ENCODE peak calls at places on chromosomes 2 and 18, in nine cellular contexts. B, Q, F, H, T, R, K, J and W are unnamed samples. For H3K27me3, the result is how much of the 10 kb centered on the place peaks cover.

GRCh38 chr18:69031571-69032451 is 233.9 kb downstream of the CCDC102B start:
- DNase-seq in K (no peak), F (no peak), T (no peak), R (no peak), J (no peak), Q (no peak), H (no peak), B (no peak), W (no peak)

GRCh38 chr2:187698374-187699110 is 144.3 kb upstream of the TFPI start:
- DNase-seq in Q (no peak), H (no peak), R (no peak), J (no peak), B (no peak), K (no peak), F (no peak), T (peak), W (no peak)

GRCh38 chr2:4745596-4745995 is 946.6 kb upstream of the SOX11 start:
- DNase-seq in H (no peak), K (no peak), J (no peak), Q (no peak), B (no peak), R (no peak), T (no peak), F (peak), W (no peak)

GRCh38 chr18:7629416-7629815 is 62.3 kb downstream of the PTPRM start:
- DNase-seq in Q (no peak), T (no peak), R (no peak), B (no peak), J (no peak), K (no peak), F (no peak), H (no peak), W (no peak)

GRCh38 chr2:12606472-12607000 is 110.2 kb upstream of the TRIB2 start:
- DNase-seq in Q (no peak), T (peak), H (no peak), F (no peak), J (peak), B (no peak), K (no peak), R (no peak), W (no peak)

GRCh38 chr2:74919827-74920226 is 38.6 kb upstream of the POLE4 start:
- DNase-seq in R (no peak), H (peak), F (peak), T (peak), B (peak), K (peak), J (peak), Q (peak), W (peak)

GRCh38 chr18:48897531-48897930 is 53.2 kb downstream of the SMAD7 start:
- DNase-seq in B (no peak), F (no peak), T (peak), J (peak), R (no peak), H (no peak), Q (peak), K (no peak), W (no peak)

GRCh38 chr2:105800036-105800755 is 55.5 kb downstream of the NCK2 start:
- DNase-seq in R (no peak), F (no peak), K (no peak), Q (no peak), J (peak), T (peak), B (no peak), H (no peak), W (no peak)

GRCh38 chr2:218999881-219000568 is 6.8 kb upstream of the CRYBA2 start:
- DNase-seq in B (no peak), J (no peak), T (no peak), Q (peak), K (no peak), R (no peak), H (no peak), F (peak), W (no peak)

GRCh38 chr2:15939556-15939853 is 845 bp upstream of the MYCN start:
- DNase-seq in B (peak), R (no peak), H (peak), K (no peak), Q (peak), F (peak), J (no peak), T (no peak), W (peak)

GRCh38 chr2:167833294-167833693 is 414.1 kb downstream of the STK39 start:
- DNase-seq in J (no peak), T (no peak), R (no peak), K (no peak), Q (no peak), F (no peak), H (no peak), B (no peak), W (no peak)

GRCh38 chr2:200338692-200339091 is 32.2 kb downstream of the SPATS2L start:
- DNase-seq in K (peak), R (no peak), B (no peak), J (no peak), T (no peak), Q (no peak), F (no peak), H (no peak), W (no peak)

GRCh38 chr2:205883965-205884364 is 201.7 kb downstream of the NRP2 start:
- DNase-seq in Q (no peak), J (no peak), B (no peak), K (no peak), F (no peak), T (no peak), R (no peak), H (no peak), W (no peak)

GRCh38 chr2:225086915-225087314 is 44.6 kb upstream of the DOCK10 start:
- DNase-seq in K (no peak), J (no peak), H (no peak), F (no peak), Q (peak), R (no peak), T (no peak), B (no peak), W (no peak)

DNA sequence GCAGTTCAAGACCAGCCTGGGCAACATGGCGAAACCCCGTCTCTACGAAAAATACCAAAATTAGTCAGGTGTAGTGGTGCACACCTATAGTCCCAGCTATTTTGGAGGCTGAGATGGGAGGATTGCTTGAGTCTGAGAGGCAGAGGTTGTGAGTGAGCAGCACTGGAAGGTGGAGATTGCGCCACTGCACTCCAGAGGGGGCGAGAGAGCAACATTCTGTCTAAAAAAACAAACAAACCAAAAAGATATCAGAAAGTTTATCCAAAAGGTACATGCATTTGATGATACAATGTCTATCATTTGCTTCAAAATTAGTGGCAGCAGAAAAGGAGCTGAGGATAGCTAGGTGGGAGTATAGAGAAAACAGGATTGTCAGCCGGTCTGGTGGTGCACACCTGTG is 39.8 kb upstream of the CABLES1 start:
- DNase-seq in R (no peak), K (no peak), B (no peak), F (no peak), T (no peak), J (no peak), Q (no peak), H (no peak), W (no peak)
- TF ChIP-seq CTCF in R (peak), K (peak), B (peak), F (no peak), T (peak), J (no peak), Q (peak), H (no peak), W (no peak)

GRCh38 chr2:69033427-69034095 is 20.6 kb downstream of the ANTXR1 start:
- DNase-seq in F (no peak), K (no peak), H (no peak), T (no peak), R (no peak), Q (no peak), J (no peak), B (no peak), W (no peak)

GRCh38 chr2:69034122-69034521 is 21.1 kb downstream of the ANTXR1 start:
- DNase-seq in Q (no peak), J (no peak), R (no peak), B (no peak), T (no peak), F (no peak), K (no peak), H (no peak), W (no peak)

GRCh38 chr2:69030791-69031190 is 17.8 kb downstream of the ANTXR1 start:
- DNase-seq in J (no peak), B (no peak), K (no peak), F (no peak), H (no peak), T (no peak), Q (no peak), R (no peak), W (no peak)

GRCh38 chr2:69031466-69031865 is 18.5 kb downstream of the ANTXR1 start:
- DNase-seq in K (no peak), J (no peak), R (no peak), H (no peak), F (no peak), T (no peak), Q (no peak), B (no peak), W (no peak)

DNA sequence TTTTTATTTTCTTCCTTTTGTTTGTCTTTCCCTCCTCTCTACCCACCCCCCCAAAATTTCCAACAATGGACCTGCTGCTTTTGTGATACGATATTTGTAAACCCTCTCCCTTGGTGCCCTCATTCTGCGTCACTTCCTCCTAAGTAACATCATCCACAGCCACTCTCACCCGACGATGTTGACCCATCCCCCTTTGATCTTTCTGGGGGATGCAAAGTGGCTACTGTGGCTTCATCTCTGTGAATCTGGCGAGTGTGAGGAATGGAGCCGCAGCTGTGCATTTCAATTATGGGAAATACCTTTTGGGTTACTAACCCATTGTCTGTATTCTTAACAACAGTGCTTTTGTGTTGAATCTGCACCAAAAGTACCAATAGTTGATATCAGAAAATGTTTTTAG is 19.4 kb downstream of the ANTXR1 start:
- DNase-seq in Q (no peak), R (no peak), F (no peak), J (peak), T (peak), K (no peak), H (no peak), B (no peak), W (no peak)
- H3K27ac ChIP-seq in Q (no peak), R (no peak), F (no peak), J (no peak), T (no peak), K (no peak), H (no peak), B (no peak), W (no peak)

DNA sequence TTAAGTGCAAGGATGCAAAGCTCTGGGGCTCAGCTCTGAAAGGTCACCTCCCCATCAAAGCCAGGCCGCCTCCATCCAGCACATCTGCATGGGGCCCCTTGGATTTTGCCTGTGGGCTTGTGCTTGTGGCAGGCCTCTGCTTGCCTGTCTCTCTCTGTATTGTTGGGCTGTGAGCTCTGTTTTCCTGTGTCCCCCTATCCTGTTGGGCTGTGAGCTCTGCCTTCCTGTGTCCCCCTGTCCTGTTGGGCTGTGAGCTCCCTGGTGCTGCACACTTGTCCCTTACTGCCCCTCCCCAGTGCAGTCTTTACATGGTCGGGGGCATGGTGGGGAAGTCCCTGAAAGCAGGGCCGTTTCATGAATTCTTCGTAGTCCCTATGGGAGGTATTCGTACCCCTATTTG is 49.2 kb upstream of the PDIA6 start:
- DNase-seq in B (no peak), H (no peak), K (no peak), R (no peak), Q (no peak), J (no peak), T (no peak), F (no peak), W (no peak)
- H3K27me3 ChIP-seq in B (under half), H (under half), K (under half), R (under half), Q (half or more), J (under half), T (under half), F (under half), W (under half)

DNA sequence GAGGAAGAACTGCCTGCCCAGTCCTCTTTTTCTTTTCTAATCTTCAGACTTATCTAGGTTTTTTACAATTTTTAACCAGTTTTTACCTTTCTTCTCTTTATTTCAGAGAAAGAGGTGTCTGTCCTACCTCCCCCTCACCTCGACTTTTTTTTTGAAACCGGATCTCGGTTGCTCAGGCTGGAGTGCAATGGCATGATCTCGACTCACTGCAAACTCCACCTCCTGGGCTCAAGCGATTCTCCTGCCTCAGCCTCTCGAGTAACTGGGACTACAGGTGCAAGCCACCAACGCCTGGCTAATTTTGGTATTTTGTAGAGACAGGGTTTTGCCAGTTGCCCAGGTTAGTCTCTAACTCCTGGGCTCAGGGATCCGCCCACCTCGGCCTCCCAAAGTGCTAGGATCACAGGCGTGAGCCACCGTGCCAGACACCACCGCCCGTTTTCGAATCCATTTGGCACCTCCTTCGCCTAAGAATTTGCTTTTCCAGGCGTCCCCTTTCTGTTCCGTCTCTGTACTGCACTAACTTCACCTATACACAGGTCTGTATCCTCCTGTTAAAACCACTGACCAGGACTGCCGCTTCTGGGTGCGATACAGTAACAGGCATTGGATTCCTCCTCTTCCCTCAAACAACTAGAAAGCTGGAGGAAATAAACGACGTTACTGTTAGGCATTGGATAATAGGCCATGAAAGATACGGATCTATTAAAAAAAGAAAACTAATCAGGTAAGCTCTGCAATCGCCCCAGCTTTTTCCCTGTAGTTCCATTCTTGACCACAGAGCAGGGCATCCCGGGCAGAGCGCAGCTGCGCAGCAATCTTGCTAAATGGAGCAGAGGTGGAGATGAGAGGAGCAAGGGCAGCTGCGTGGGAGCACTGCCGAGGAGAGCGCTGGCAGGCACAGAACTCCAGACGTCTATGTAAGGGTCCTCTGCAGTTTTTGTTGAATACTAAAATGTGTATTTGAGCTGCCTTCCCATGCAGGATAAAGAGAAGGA is 69.9 kb downstream of the ZC3H6 start:
- DNase-seq in J (no peak), T (no peak), H (no peak), B (no peak), F (no peak), Q (peak), K (no peak), R (no peak), W (no peak)
- TF ChIP-seq CTCF in J (no peak), T (no peak), H (no peak), B (peak), F (no peak), Q (peak), K (no peak), R (peak), W (no peak)

DNA sequence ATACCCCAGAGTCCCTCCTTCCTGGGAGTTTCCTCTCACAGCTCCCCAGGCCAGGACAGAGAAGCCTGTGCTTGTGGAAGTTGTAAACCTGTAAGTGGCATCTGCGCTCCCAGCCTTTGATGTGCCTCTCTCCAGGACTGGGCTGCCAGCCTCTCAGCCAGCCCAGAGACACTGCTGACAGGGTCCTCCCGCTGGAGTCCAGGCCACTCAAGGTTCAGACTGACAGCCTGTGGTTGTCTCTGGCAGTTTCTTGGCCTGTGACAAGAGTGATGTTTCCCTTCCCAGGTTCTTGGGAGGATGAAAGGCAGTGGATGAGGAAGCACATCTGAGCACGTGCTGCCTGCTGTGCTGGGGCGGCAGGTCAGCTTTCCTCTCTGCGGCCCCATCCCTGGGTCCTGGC is 3.0 kb downstream of the SLC35F6 start:
- DNase-seq in Q (peak), F (no peak), H (no peak), T (no peak), J (no peak), B (no peak), K (no peak), R (no peak), W (no peak)
- H3K27ac ChIP-seq in Q (no peak), F (no peak), H (peak), T (no peak), J (no peak), B (peak), K (no peak), R (no peak), W (no peak)

DNA sequence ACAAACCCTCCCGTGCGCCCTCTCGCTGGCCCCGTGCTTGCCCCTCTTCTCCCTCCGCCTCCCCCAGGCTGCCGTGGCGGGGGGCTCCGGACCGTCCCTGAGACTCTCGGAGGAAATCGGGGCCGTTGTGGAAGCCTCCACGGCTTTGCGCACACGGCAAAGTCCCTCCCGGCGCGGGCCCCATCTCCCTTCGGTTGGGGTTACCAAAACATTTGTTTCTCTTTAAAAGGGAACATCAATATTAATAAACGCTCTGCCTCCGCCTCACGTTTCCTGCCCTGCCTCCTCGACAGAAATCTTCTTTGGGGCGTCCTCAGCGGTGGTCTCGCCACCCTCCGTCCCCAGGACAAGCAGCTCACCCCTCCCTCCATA is 3.8 kb downstream of the PAX3 start:
- DNase-seq in T (no peak), F (no peak), B (no peak), J (no peak), H (no peak), R (no peak), Q (no peak), K (no peak), W (peak)
- H3K27me3 ChIP-seq in T (half or more), F (under half), B (under half), J (half or more), H (under half), R (half or more), Q (half or more), K (under half), W (half or more)

GRCh38 chr2:26459991-26460612 is 17.8 kb downstream of the OTOF start:
- DNase-seq in R (no peak), T (no peak), H (peak), K (no peak), F (no peak), B (no peak), J (no peak), Q (peak), W (no peak)
- TF ChIP-seq CTCF in R (peak), T (peak), H (no peak), K (no peak), F (no peak), B (no peak), J (no peak), Q (peak), W (no peak)